ENCODE peak calls at places on chromosomes 11 and 22, in six cellular contexts. U, T, G, N, F and X are unnamed samples.

GRCh38 chr22:30047364-30047738 is 32.9 kb upstream of the HORMAD2 start:
- DNase-seq in G (peak; percentile 9), U (peak; percentile 4), N (peak; percentile 17), F (no peak), T (no peak), X (no peak)

GRCh38 chr11:64675417-64676252 is 47.4 kb downstream of the NRXN2 start:
- DNase-seq in F (peak; percentile 94), G (peak; percentile 63), U (no peak), N (peak; percentile 92), T (peak; percentile 62), X (peak; percentile 80)

GRCh38 chr11:126929186-126930085 is 71.1 kb downstream of the KIRREL3 start:
- DNase-seq in T (peak; percentile 76), G (peak; percentile 17), U (no peak), F (peak; percentile 56), N (peak; percentile 14), X (peak; percentile 37)

GRCh38 chr11:44948155-44948554 is 2.5 kb downstream of the TP53I11 start:
- DNase-seq in U (no peak), N (no peak), F (no peak), T (no peak), G (no peak), X (no peak)

GRCh38 chr22:19886605-19887250 is 32.1 kb upstream of the GNB1L start:
- DNase-seq in N (peak; percentile 70), U (peak; percentile 29), G (no peak), F (peak; percentile 78), T (peak; percentile 69), X (peak; percentile 63)

GRCh38 chr11:63572026-63572688 is 9.0 kb upstream of the PLAAT2 start:
- DNase-seq in T (no peak), F (no peak), N (no peak), G (no peak), U (no peak), X (no peak)

GRCh38 chr11:2092956-2093412 is 46.2 kb downstream of the IGF2 start:
- DNase-seq in U (peak; percentile 30), G (peak; percentile 86), F (peak; percentile 52), N (peak; percentile 61), T (no peak), X (no peak)

GRCh38 chr11:46930089-46930488 is 6.5 kb upstream of the CSTPP1 start:
- DNase-seq in T (no peak), G (peak; percentile 82), F (no peak), U (no peak), N (peak; percentile 42), X (peak; percentile 63)

GRCh38 chr11:102005306-102005705 is 41.9 kb upstream of the CFAP300 start:
- DNase-seq in U (no peak), F (no peak), N (no peak), T (no peak), G (no peak), X (no peak)

GRCh38 chr11:60305906-60306619 is 21.0 kb upstream of the MS4A6E start:
- DNase-seq in U (no peak), G (no peak), T (no peak), F (no peak), N (peak; percentile 9), X (peak; percentile 10)

GRCh38 chr11:50298182-50298988 is 265.7 kb downstream of the OR4C45 start:
- DNase-seq in N (no peak), U (no peak), T (no peak), G (no peak), F (peak; percentile 5), X (no peak)

GRCh38 chr11:114197799-114198500 is 98.2 kb upstream of the NNMT start:
- DNase-seq in U (no peak), T (no peak), F (peak; percentile 13), G (no peak), N (peak; percentile 98), X (peak; percentile 38)

GRCh38 chr11:14546672-14547071 is 26.5 kb upstream of the PSMA1 start:
- DNase-seq in U (no peak), F (no peak), T (no peak), G (no peak), N (no peak), X (no peak)

GRCh38 chr22:30121988-30122387 is 41.7 kb downstream of the HORMAD2 start:
- DNase-seq in F (no peak), U (no peak), G (no peak), N (no peak), T (no peak), X (no peak)

GRCh38 chr11:43943931-43944751 is 1.7 kb downstream of the C11orf96 start:
- DNase-seq in T (no peak), U (no peak), G (no peak), N (peak; percentile 27), F (peak; percentile 54), X (no peak)

GRCh38 chr11:117230286-117230961 is 1.4 kb downstream of the PCSK7 start:
- DNase-seq in F (no peak), U (peak; percentile 4), G (no peak), T (no peak), N (peak; percentile 38), X (no peak)

GRCh38 chr11:63682045-63682915 is 980 bp downstream of the RTN3 start:
- DNase-seq in F (peak; percentile 55), T (no peak), N (peak; percentile 37), U (no peak), G (no peak), X (no peak)

GRCh38 chr22:38272373-38273134 is at the start of gene TMEM184B:
- DNase-seq in N (peak; percentile 78), G (no peak), U (peak; percentile 74), T (no peak), F (peak; percentile 99), X (peak; percentile 35)

GRCh38 chr11:38927993-38928392 is 2330.0 kb upstream of the RAG2 start:
- DNase-seq in G (no peak), N (no peak), T (no peak), U (no peak), F (no peak), X (no peak)

GRCh38 chr11:76768091-76769047 is 14.8 kb upstream of the TSKU start:
- DNase-seq in U (no peak), T (no peak), N (peak; percentile 34), G (no peak), F (no peak), X (no peak)

GRCh38 chr22:27601195-27601594 is 200.4 kb downstream of the MN1 start:
- DNase-seq in T (no peak), N (peak; percentile 32), F (no peak), U (no peak), G (no peak), X (no peak)

GRCh38 chr22:31347251-31348008 is 1.3 kb upstream of the PATZ1 start:
- DNase-seq in F (peak; percentile 75), T (no peak), N (peak; percentile 81), U (peak; percentile 43), G (peak; percentile 24), X (peak; percentile 44)

GRCh38 chr11:7577226-7577882 is 63.6 kb downstream of the PPFIBP2 start:
- DNase-seq in N (peak; percentile 66), T (no peak), F (peak; percentile 54), G (no peak), U (no peak), X (peak; percentile 32)

GRCh38 chr11:110367571-110367970 is 62.2 kb upstream of the FDX1 start:
- DNase-seq in N (peak; percentile 21), U (no peak), T (no peak), F (peak; percentile 24), G (peak; percentile 15), X (no peak)

GRCh38 chr22:23110922-23111527 is 30.8 kb downstream of the RSPH14 start:
- DNase-seq in U (no peak), T (no peak), F (no peak), N (no peak), G (peak; percentile 77), X (no peak)

GRCh38 chr11:133930767-133931448 is 25.9 kb downstream of the IGSF9B start:
- DNase-seq in U (no peak), F (no peak), G (no peak), N (no peak), T (no peak), X (no peak)

GRCh38 chr11:48168815-48169214 is 47.8 kb upstream of the OR4B1 start:
- DNase-seq in N (no peak), F (no peak), U (no peak), G (no peak), T (no peak), X (no peak)

GRCh38 chr22:37059876-37060449 is 8.4 kb downstream of the KCTD17 start:
- DNase-seq in N (no peak), T (no peak), U (peak; percentile 9), F (no peak), G (no peak), X (no peak)

GRCh38 chr11:74493816-74494630 is 499 bp upstream of the LIPT2 start:
- DNase-seq in F (peak; percentile 70), T (peak; percentile 23), N (no peak), U (no peak), G (no peak), X (peak; percentile 46)

GRCh38 chr11:2775626-2776350 is 76.0 kb upstream of the KCNQ1OT1 start:
- DNase-seq in U (no peak), F (no peak), N (no peak), T (no peak), G (no peak), X (no peak)

GRCh38 chr11:90391756-90392155 is 168.9 kb upstream of the CHORDC1 start:
- DNase-seq in T (no peak), G (no peak), F (no peak), N (no peak), U (no peak), X (no peak)

GRCh38 chr11:69003301-69003865 is 9.7 kb downstream of the MRGPRF start:
- DNase-seq in G (no peak), T (no peak), U (no peak), F (no peak), N (no peak), X (no peak)

GRCh38 chr11:47340980-47341775 is 11.3 kb downstream of the MYBPC3 start:
- DNase-seq in G (no peak), T (no peak), U (no peak), F (peak; percentile 44), N (no peak), X (no peak)

GRCh38 chr11:113572349-113572748 is 97.2 kb upstream of the DRD2 start:
- DNase-seq in U (no peak), F (peak; percentile 37), N (peak; percentile 8), T (no peak), G (no peak), X (no peak)